ENCODE peak calls at places on chromosomes 13 and 19, in four cellular contexts. One of them, this sample, is unnamed.

GRCh38 chr13:53045110-53045509 is 16.5 kb downstream of the OLFM4 start:
- DNase-seq in suprapubic skin: no peak
- DNase-seq in stomach: peak; percentile 74
- DNase-seq in transverse colon: peak; percentile 66
- DNase-seq in this sample: no peak

GRCh38 chr13:91185294-91185863 is 162.1 kb upstream of the MIR17HG start:
- DNase-seq in suprapubic skin: no peak
- DNase-seq in stomach: no peak
- DNase-seq in transverse colon: no peak
- DNase-seq in this sample: no peak

GRCh38 chr19:48739835-48740704 is at the start of gene RASIP1:
- DNase-seq in suprapubic skin: no peak
- DNase-seq in stomach: no peak
- DNase-seq in transverse colon: no peak
- DNase-seq in this sample: no peak

GRCh38 chr13:41988244-41988643 is 27.3 kb upstream of the VWA8 start:
- DNase-seq in suprapubic skin: no peak
- DNase-seq in stomach: no peak
- DNase-seq in transverse colon: no peak
- DNase-seq in this sample: no peak

GRCh38 chr13:54144809-54145208 is 1116.2 kb downstream of the OLFM4 start:
- DNase-seq in suprapubic skin: no peak
- DNase-seq in stomach: no peak
- DNase-seq in transverse colon: no peak
- DNase-seq in this sample: no peak

GRCh38 chr13:113297370-113297871 is 382 bp downstream of the LAMP1 start:
- DNase-seq in suprapubic skin: no peak
- DNase-seq in stomach: no peak
- DNase-seq in transverse colon: peak; percentile 26
- DNase-seq in this sample: peak; percentile 26

GRCh38 chr13:90826688-90827087 is 520.8 kb upstream of the MIR17HG start:
- DNase-seq in suprapubic skin: no peak
- DNase-seq in stomach: no peak
- DNase-seq in transverse colon: no peak
- DNase-seq in this sample: no peak

GRCh38 chr13:110130431-110130830 is 176.5 kb downstream of the COL4A1 start:
- DNase-seq in suprapubic skin: no peak
- DNase-seq in stomach: no peak
- DNase-seq in transverse colon: no peak
- DNase-seq in this sample: no peak

GRCh38 chr19:20038358-20039202 is 725 bp downstream of the ZNF682 start:
- DNase-seq in suprapubic skin: no peak
- DNase-seq in stomach: no peak
- DNase-seq in transverse colon: no peak
- DNase-seq in this sample: no peak

GRCh38 chr13:30529085-30529815 is 63.5 kb upstream of the HMGB1 start:
- DNase-seq in suprapubic skin: peak; percentile 4
- DNase-seq in stomach: no peak
- DNase-seq in transverse colon: no peak
- DNase-seq in this sample: no peak

GRCh38 chr19:1896508-1896907 is 8.7 kb upstream of the ADAT3 start:
- DNase-seq in suprapubic skin: no peak
- DNase-seq in stomach: no peak
- DNase-seq in transverse colon: no peak
- DNase-seq in this sample: no peak

GRCh38 chr19:13153627-13154240 is 3.5 kb downstream of the IER2 start:
- DNase-seq in suprapubic skin: no peak
- DNase-seq in stomach: peak; percentile 44
- DNase-seq in transverse colon: peak; percentile 47
- DNase-seq in this sample: peak; percentile 35

GRCh38 chr13:52749446-52749845 is 9.8 kb upstream of the CNMD start:
- DNase-seq in suprapubic skin: no peak
- DNase-seq in stomach: no peak
- DNase-seq in transverse colon: no peak
- DNase-seq in this sample: no peak

GRCh38 chr13:106619688-106620555 is 52.0 kb upstream of the ARGLU1 start:
- DNase-seq in suprapubic skin: no peak
- DNase-seq in stomach: no peak
- DNase-seq in transverse colon: peak; percentile 26
- DNase-seq in this sample: no peak

GRCh38 chr13:78606471-78607408 is 3.4 kb upstream of the POU4F1 start:
- DNase-seq in suprapubic skin: no peak
- DNase-seq in stomach: no peak
- DNase-seq in transverse colon: no peak
- DNase-seq in this sample: no peak

GRCh38 chr13:49303533-49304252 is 56.0 kb downstream of the CDADC1 start:
- DNase-seq in suprapubic skin: no peak
- DNase-seq in stomach: peak; percentile 71
- DNase-seq in transverse colon: no peak
- DNase-seq in this sample: no peak
- H3K4me1 ChIP-seq in suprapubic skin: peaks cover 69% of the 10 kb centered on the region
- H3K4me1 ChIP-seq in stomach: peaks cover 65% of the 10 kb centered on the region
- H3K4me1 ChIP-seq in transverse colon: peaks cover 21% of the 10 kb centered on the region
- H3K4me1 ChIP-seq in this sample: peaks cover 15% of the 10 kb centered on the region

DNA sequence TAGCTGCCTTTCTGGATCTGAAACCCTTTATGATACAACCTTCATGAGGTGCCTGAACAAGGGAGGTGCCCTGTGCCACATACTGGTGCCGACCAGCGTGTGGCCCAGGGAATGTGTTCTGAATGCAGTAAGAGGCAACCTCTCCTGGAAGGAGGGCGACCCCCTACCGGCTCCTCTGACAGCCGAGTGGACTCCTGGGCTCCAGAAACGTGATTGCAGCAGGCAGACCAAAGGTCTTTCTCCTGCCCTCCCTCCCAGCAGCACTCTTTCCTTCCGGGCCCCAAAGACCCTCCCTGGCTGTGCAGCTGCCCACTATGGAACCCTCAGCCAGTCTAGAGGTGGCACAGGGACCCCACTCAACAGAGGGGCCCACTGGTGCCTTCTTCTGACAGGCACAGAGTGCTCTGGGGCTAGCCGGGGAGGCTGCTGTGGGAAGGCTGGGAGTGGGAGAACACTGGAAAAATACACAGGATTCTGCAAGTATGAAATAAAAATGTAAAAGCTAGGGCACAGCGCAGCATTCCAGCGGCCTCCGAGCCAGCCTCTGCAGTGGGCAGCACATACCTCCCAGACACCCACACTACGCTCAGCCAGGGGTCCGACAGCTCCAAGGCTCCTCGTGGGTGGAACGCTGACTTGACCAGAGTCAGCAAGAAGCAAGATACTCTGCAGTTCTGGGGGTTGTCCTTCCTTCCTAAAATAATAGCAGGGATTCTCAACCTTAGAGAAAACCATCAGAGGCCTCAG is 14.9 kb downstream of the SH3GL1 start:
- DNase-seq in suprapubic skin: no peak
- DNase-seq in stomach: no peak
- DNase-seq in transverse colon: no peak
- DNase-seq in this sample: no peak
- TF ChIP-seq CTCF in suprapubic skin: no peak
- TF ChIP-seq CTCF in stomach: no peak
- TF ChIP-seq CTCF in transverse colon: no peak
- TF ChIP-seq CTCF in this sample: no peak

GRCh38 chr19:4557186-4557970 is 2.1 kb downstream of the SEMA6B start:
- DNase-seq in suprapubic skin: no peak
- DNase-seq in stomach: no peak
- DNase-seq in transverse colon: no peak
- DNase-seq in this sample: no peak

GRCh38 chr19:4556574-4557185 is 2.8 kb downstream of the SEMA6B start:
- DNase-seq in suprapubic skin: no peak
- DNase-seq in stomach: no peak
- DNase-seq in transverse colon: peak; percentile 49
- DNase-seq in this sample: no peak

GRCh38 chr19:4557971-4558941 is 1.2 kb downstream of the SEMA6B start:
- DNase-seq in suprapubic skin: no peak
- DNase-seq in stomach: peak; percentile 59
- DNase-seq in transverse colon: peak; percentile 35
- DNase-seq in this sample: no peak

GRCh38 chr19:4555657-4556561 is 3.6 kb downstream of the SEMA6B start:
- DNase-seq in suprapubic skin: no peak
- DNase-seq in stomach: no peak
- DNase-seq in transverse colon: peak; percentile 46
- DNase-seq in this sample: no peak

GRCh38 chr19:4559569-4559968 is at the start of gene SEMA6B:
- DNase-seq in suprapubic skin: no peak
- DNase-seq in stomach: peak; percentile 35
- DNase-seq in transverse colon: no peak
- DNase-seq in this sample: no peak
- TF ChIP-seq POLR2AphosphoS5 in suprapubic skin: no peak
- TF ChIP-seq POLR2AphosphoS5 in stomach: peak; percentile 62
- TF ChIP-seq POLR2AphosphoS5 in transverse colon: no peak
- TF ChIP-seq POLR2AphosphoS5 in this sample: no peak

DNA sequence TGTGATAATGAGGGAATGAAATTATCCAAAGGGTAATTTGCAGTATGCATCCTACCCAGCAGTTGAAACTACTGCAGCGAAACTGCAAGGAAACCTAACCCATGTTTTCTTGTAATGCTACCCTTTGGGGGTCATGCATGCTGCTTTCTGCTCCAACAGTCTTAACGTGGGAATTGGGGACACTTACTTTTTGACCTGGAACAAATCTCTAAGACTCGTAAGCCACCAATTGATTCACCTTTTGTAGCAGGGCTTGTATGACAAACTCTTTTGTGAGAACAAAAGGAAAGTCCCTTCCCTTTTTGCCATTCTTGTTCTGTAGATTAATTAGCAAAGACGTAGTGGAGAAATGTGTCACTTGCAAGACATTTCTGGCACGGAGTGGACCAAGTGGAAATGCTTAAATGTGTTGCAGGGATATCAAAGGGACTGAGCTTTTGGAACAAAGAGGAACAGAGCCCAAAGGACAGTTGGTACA is 27.4 kb downstream of the LRCH1 start:
- DNase-seq in suprapubic skin: no peak
- DNase-seq in stomach: no peak
- DNase-seq in transverse colon: no peak
- DNase-seq in this sample: no peak
- H3K4me1 ChIP-seq in suprapubic skin: peaks cover 52% of the 10 kb centered on the region
- H3K4me1 ChIP-seq in stomach: peaks cover 40% of the 10 kb centered on the region
- H3K4me1 ChIP-seq in transverse colon: peaks cover 69% of the 10 kb centered on the region
- H3K4me1 ChIP-seq in this sample: peaks cover 3% of the 10 kb centered on the region

GRCh38 chr13:95629071-95629470 is 15.4 kb downstream of the DZIP1 start:
- DNase-seq in suprapubic skin: no peak
- DNase-seq in stomach: no peak
- DNase-seq in transverse colon: no peak
- DNase-seq in this sample: no peak
- TF ChIP-seq CTCF in suprapubic skin: no peak
- TF ChIP-seq CTCF in stomach: no peak
- TF ChIP-seq CTCF in transverse colon: no peak
- TF ChIP-seq CTCF in this sample: no peak

GRCh38 chr19:18278521-18279265 is 2.7 kb downstream of the JUND start:
- DNase-seq in suprapubic skin: no peak
- DNase-seq in stomach: peak; percentile 52
- DNase-seq in transverse colon: peak; percentile 55
- DNase-seq in this sample: peak; percentile 76
- TF ChIP-seq POLR2AphosphoS5 in suprapubic skin: no peak
- TF ChIP-seq POLR2AphosphoS5 in stomach: peak; percentile 86
- TF ChIP-seq POLR2AphosphoS5 in transverse colon: peak; percentile 86
- TF ChIP-seq POLR2AphosphoS5 in this sample: peak; percentile 93

DNA sequence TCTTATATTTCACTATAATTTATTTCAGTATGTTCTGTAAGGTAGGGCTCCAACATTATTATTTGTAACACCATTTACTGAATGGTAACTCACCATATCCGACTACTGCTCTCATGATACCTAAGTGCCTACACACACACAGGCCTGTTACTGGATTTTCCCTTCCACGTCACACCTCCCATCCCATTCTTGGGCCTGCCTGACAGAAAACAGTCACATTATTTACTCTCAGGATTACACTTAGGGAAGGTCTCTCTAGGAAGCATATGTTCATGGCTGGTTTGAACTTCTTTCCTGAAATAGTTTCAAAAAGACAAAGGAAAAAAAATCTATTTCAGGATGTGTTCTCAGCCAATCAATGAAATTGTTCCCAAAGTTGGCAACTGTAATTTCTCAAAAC is 102.3 kb upstream of the DOCK9 start:
- DNase-seq in suprapubic skin: no peak
- DNase-seq in stomach: no peak
- DNase-seq in transverse colon: no peak
- DNase-seq in this sample: no peak
- H3K4me1 ChIP-seq in suprapubic skin: peaks cover 13% of the 10 kb centered on the region
- H3K4me1 ChIP-seq in stomach: peaks cover 14% of the 10 kb centered on the region
- H3K4me1 ChIP-seq in transverse colon: peaks cover 32% of the 10 kb centered on the region
- H3K4me1 ChIP-seq in this sample: no peaks in the 10 kb centered on the region

GRCh38 chr13:87524775-87525174 is 146.4 kb upstream of the SLITRK5 start:
- DNase-seq in suprapubic skin: no peak
- DNase-seq in stomach: no peak
- DNase-seq in transverse colon: no peak
- DNase-seq in this sample: no peak

GRCh38 chr13:87527036-87527435 is 144.1 kb upstream of the SLITRK5 start:
- DNase-seq in suprapubic skin: no peak
- DNase-seq in stomach: no peak
- DNase-seq in transverse colon: no peak
- DNase-seq in this sample: no peak
- TF ChIP-seq CTCF in suprapubic skin: no peak
- TF ChIP-seq CTCF in stomach: no peak
- TF ChIP-seq CTCF in transverse colon: no peak
- TF ChIP-seq CTCF in this sample: no peak

GRCh38 chr13:44199627-44200207 is 173.9 kb upstream of the SERP2 start:
- DNase-seq in suprapubic skin: no peak
- DNase-seq in stomach: peak; percentile 68
- DNase-seq in transverse colon: no peak
- DNase-seq in this sample: peak; percentile 54
- TF ChIP-seq POLR2AphosphoS5 in suprapubic skin: no peak
- TF ChIP-seq POLR2AphosphoS5 in stomach: peak; percentile 31
- TF ChIP-seq POLR2AphosphoS5 in transverse colon: no peak
- TF ChIP-seq POLR2AphosphoS5 in this sample: no peak

This sample was measured in breast epithelium.